ENCODE peak calls at places on chromosome 22, in four cellular contexts. One of them, this sample, is unnamed.

GRCh38 chr22:42300286-42301071 is 30.0 kb upstream of the TCF20 start:
- DNase-seq in NCI-H2171 treated with DMSO at 0.1 percent for 48 hours: no peak
- DNase-seq in naive thymus-derived CD8-positive, alpha-beta T cell: peak; percentile 24
- DNase-seq in natural killer cell: no peak
- DNase-seq in this sample: no peak

GRCh38 chr22:17201285-17201945 is 17.8 kb downstream of the ADA2 start:
- DNase-seq in naive thymus-derived CD8-positive, alpha-beta T cell: no peak
- DNase-seq in natural killer cell: no peak
- DNase-seq in NCI-H2171 treated with DMSO at 0.1 percent for 48 hours: no peak
- DNase-seq in this sample: peak; percentile 22

GRCh38 chr22:50548046-50548912 is 2.6 kb downstream of the KLHDC7B start:
- DNase-seq in naive thymus-derived CD8-positive, alpha-beta T cell: peak; percentile 58
- DNase-seq in natural killer cell: peak; percentile 56
- DNase-seq in NCI-H2171 treated with DMSO at 0.1 percent for 48 hours: no peak
- DNase-seq in this sample: no peak

GRCh38 chr22:49826603-49827306 is 918 bp downstream of the BRD1 start:
- DNase-seq in natural killer cell: peak; percentile 57
- DNase-seq in NCI-H2171 treated with DMSO at 0.1 percent for 48 hours: no peak
- DNase-seq in naive thymus-derived CD8-positive, alpha-beta T cell: peak; percentile 35
- DNase-seq in this sample: peak; percentile 15

GRCh38 chr22:45550416-45550815 is 47.7 kb downstream of the FBLN1 start:
- DNase-seq in NCI-H2171 treated with DMSO at 0.1 percent for 48 hours: no peak
- DNase-seq in natural killer cell: no peak
- DNase-seq in naive thymus-derived CD8-positive, alpha-beta T cell: no peak
- DNase-seq in this sample: no peak

GRCh38 chr22:44395116-44396005 is 82.6 kb upstream of the SHISAL1 start:
- DNase-seq in natural killer cell: peak; percentile 11
- DNase-seq in naive thymus-derived CD8-positive, alpha-beta T cell: no peak
- DNase-seq in NCI-H2171 treated with DMSO at 0.1 percent for 48 hours: peak; percentile 18
- DNase-seq in this sample: peak; percentile 8

GRCh38 chr22:46195487-46196165 is 45.3 kb downstream of the PPARA start:
- DNase-seq in natural killer cell: no peak
- DNase-seq in NCI-H2171 treated with DMSO at 0.1 percent for 48 hours: no peak
- DNase-seq in naive thymus-derived CD8-positive, alpha-beta T cell: no peak
- DNase-seq in this sample: no peak

GRCh38 chr22:26573026-26573662 is 16.8 kb downstream of the TPST2 start:
- DNase-seq in NCI-H2171 treated with DMSO at 0.1 percent for 48 hours: no peak
- DNase-seq in naive thymus-derived CD8-positive, alpha-beta T cell: no peak
- DNase-seq in natural killer cell: peak; percentile 41
- DNase-seq in this sample: no peak

GRCh38 chr22:30806391-30806861 is 111.8 kb downstream of the OSBP2 start:
- DNase-seq in natural killer cell: no peak
- DNase-seq in naive thymus-derived CD8-positive, alpha-beta T cell: no peak
- DNase-seq in NCI-H2171 treated with DMSO at 0.1 percent for 48 hours: no peak
- DNase-seq in this sample: no peak

GRCh38 chr22:38802671-38803121 is 8.8 kb upstream of the DNAL4 start:
- DNase-seq in naive thymus-derived CD8-positive, alpha-beta T cell: no peak
- DNase-seq in NCI-H2171 treated with DMSO at 0.1 percent for 48 hours: peak; percentile 80
- DNase-seq in natural killer cell: no peak
- DNase-seq in this sample: no peak

GRCh38 chr22:31818481-31819392 is 64.9 kb downstream of the DEPDC5 start:
- DNase-seq in NCI-H2171 treated with DMSO at 0.1 percent for 48 hours: no peak
- DNase-seq in natural killer cell: no peak
- DNase-seq in naive thymus-derived CD8-positive, alpha-beta T cell: no peak
- DNase-seq in this sample: no peak

GRCh38 chr22:38706101-38706884 is 549 bp downstream of the GTPBP1 start:
- DNase-seq in natural killer cell: peak; percentile 36
- DNase-seq in NCI-H2171 treated with DMSO at 0.1 percent for 48 hours: peak; percentile 33
- DNase-seq in naive thymus-derived CD8-positive, alpha-beta T cell: peak; percentile 33
- DNase-seq in this sample: peak; percentile 33

GRCh38 chr22:41598081-41598480 is 8.4 kb upstream of the PMM1 start:
- DNase-seq in naive thymus-derived CD8-positive, alpha-beta T cell: no peak
- DNase-seq in natural killer cell: no peak
- DNase-seq in NCI-H2171 treated with DMSO at 0.1 percent for 48 hours: no peak
- DNase-seq in this sample: no peak

GRCh38 chr22:31085493-31085824 is 4.3 kb downstream of the SMTN start:
- DNase-seq in natural killer cell: no peak
- DNase-seq in NCI-H2171 treated with DMSO at 0.1 percent for 48 hours: no peak
- DNase-seq in naive thymus-derived CD8-positive, alpha-beta T cell: no peak
- DNase-seq in this sample: no peak

GRCh38 chr22:30297276-30298004 is 8.1 kb upstream of the CASTOR1 start:
- DNase-seq in NCI-H2171 treated with DMSO at 0.1 percent for 48 hours: no peak
- DNase-seq in naive thymus-derived CD8-positive, alpha-beta T cell: no peak
- DNase-seq in natural killer cell: no peak
- DNase-seq in this sample: no peak

GRCh38 chr22:37310075-37310606 is 27.8 kb downstream of the CYTH4 start:
- DNase-seq in natural killer cell: no peak
- DNase-seq in naive thymus-derived CD8-positive, alpha-beta T cell: no peak
- DNase-seq in NCI-H2171 treated with DMSO at 0.1 percent for 48 hours: no peak
- DNase-seq in this sample: no peak